ENCODE peak calls at places on chromosomes 16 and 17, in eight cellular contexts. One of them, this sample, is unnamed. For H3K36me3, the result is how much of the 10 kb centered on the place peaks cover.

GRCh38 chr17:1074886-1075665 is 78.1 kb downstream of the TIMM22 start:
- DNase-seq in fibroblast of lung: no peak
- DNase-seq in psoas muscle: peak
- DNase-seq in GM23338: no peak
- DNase-seq in DND-41: no peak
- DNase-seq in cardiac muscle cell: no peak
- DNase-seq in brain microvascular endothelial cell: no peak
- DNase-seq in upper lobe of right lung: no peak
- DNase-seq in this sample: no peak

GRCh38 chr16:52976539-52977167 is 76.0 kb downstream of the CHD9NB start:
- DNase-seq in cardiac muscle cell: peak
- DNase-seq in DND-41: no peak
- DNase-seq in upper lobe of right lung: no peak
- DNase-seq in GM23338: peak
- DNase-seq in brain microvascular endothelial cell: peak
- DNase-seq in psoas muscle: no peak
- DNase-seq in fibroblast of lung: peak
- DNase-seq in this sample: no peak

GRCh38 chr17:81339502-81340296 is 44.6 kb upstream of the SLC38A10 start:
- DNase-seq in psoas muscle: no peak
- DNase-seq in DND-41: no peak
- DNase-seq in upper lobe of right lung: peak
- DNase-seq in brain microvascular endothelial cell: no peak
- DNase-seq in fibroblast of lung: no peak
- DNase-seq in GM23338: no peak
- DNase-seq in cardiac muscle cell: no peak
- DNase-seq in this sample: no peak

GRCh38 chr16:23124315-23124714 is 24.9 kb downstream of the USP31 start:
- DNase-seq in cardiac muscle cell: peak
- DNase-seq in upper lobe of right lung: no peak
- DNase-seq in brain microvascular endothelial cell: peak
- DNase-seq in fibroblast of lung: peak
- DNase-seq in DND-41: no peak
- DNase-seq in GM23338: no peak
- DNase-seq in psoas muscle: peak
- DNase-seq in this sample: no peak

GRCh38 chr17:30352247-30352814 is 18.5 kb upstream of the TMIGD1 start:
- DNase-seq in brain microvascular endothelial cell: no peak
- DNase-seq in cardiac muscle cell: no peak
- DNase-seq in fibroblast of lung: no peak
- DNase-seq in DND-41: no peak
- DNase-seq in upper lobe of right lung: no peak
- DNase-seq in GM23338: no peak
- DNase-seq in psoas muscle: no peak
- DNase-seq in this sample: no peak

GRCh38 chr17:28985950-28986713 is 19.7 kb downstream of the SEZ6 start:
- DNase-seq in upper lobe of right lung: no peak
- DNase-seq in fibroblast of lung: no peak
- DNase-seq in DND-41: no peak
- DNase-seq in GM23338: peak
- DNase-seq in psoas muscle: no peak
- DNase-seq in brain microvascular endothelial cell: no peak
- DNase-seq in cardiac muscle cell: no peak
- DNase-seq in this sample: no peak

GRCh38 chr16:27767971-27768591 is 218.1 kb downstream of the KATNIP start:
- DNase-seq in DND-41: no peak
- DNase-seq in psoas muscle: no peak
- DNase-seq in GM23338: no peak
- DNase-seq in upper lobe of right lung: peak
- DNase-seq in fibroblast of lung: no peak
- DNase-seq in brain microvascular endothelial cell: no peak
- DNase-seq in cardiac muscle cell: no peak
- DNase-seq in this sample: no peak

GRCh38 chr17:45372325-45372869 is 55.6 kb upstream of the MAP3K14 start:
- DNase-seq in brain microvascular endothelial cell: peak
- DNase-seq in fibroblast of lung: no peak
- DNase-seq in upper lobe of right lung: peak
- DNase-seq in DND-41: no peak
- DNase-seq in GM23338: no peak
- DNase-seq in psoas muscle: no peak
- DNase-seq in cardiac muscle cell: peak
- DNase-seq in this sample: peak

GRCh38 chr17:40311575-40311974 is 2.6 kb downstream of the RARA start:
- DNase-seq in GM23338: no peak
- DNase-seq in cardiac muscle cell: no peak
- DNase-seq in brain microvascular endothelial cell: no peak
- DNase-seq in DND-41: no peak
- DNase-seq in upper lobe of right lung: peak
- DNase-seq in fibroblast of lung: no peak
- DNase-seq in psoas muscle: peak
- DNase-seq in this sample: no peak

GRCh38 chr17:57940653-57941329 is 14.4 kb downstream of the CUEDC1 start:
- DNase-seq in GM23338: no peak
- DNase-seq in fibroblast of lung: no peak
- DNase-seq in cardiac muscle cell: no peak
- DNase-seq in brain microvascular endothelial cell: no peak
- DNase-seq in psoas muscle: peak
- DNase-seq in upper lobe of right lung: no peak
- DNase-seq in DND-41: no peak
- DNase-seq in this sample: no peak

GRCh38 chr17:57938061-57938502 is 17.1 kb downstream of the CUEDC1 start:
- DNase-seq in DND-41: no peak
- DNase-seq in brain microvascular endothelial cell: no peak
- DNase-seq in upper lobe of right lung: no peak
- DNase-seq in psoas muscle: no peak
- DNase-seq in GM23338: no peak
- DNase-seq in cardiac muscle cell: no peak
- DNase-seq in fibroblast of lung: no peak
- DNase-seq in this sample: no peak

GRCh38 chr17:57939797-57940196 is 15.4 kb downstream of the CUEDC1 start:
- DNase-seq in brain microvascular endothelial cell: no peak
- DNase-seq in cardiac muscle cell: no peak
- DNase-seq in DND-41: peak
- DNase-seq in fibroblast of lung: no peak
- DNase-seq in psoas muscle: no peak
- DNase-seq in GM23338: no peak
- DNase-seq in upper lobe of right lung: peak
- DNase-seq in this sample: no peak

GRCh38 chr17:57941384-57942370 is 13.5 kb downstream of the CUEDC1 start:
- DNase-seq in GM23338: no peak
- DNase-seq in brain microvascular endothelial cell: no peak
- DNase-seq in psoas muscle: no peak
- DNase-seq in DND-41: no peak
- DNase-seq in fibroblast of lung: no peak
- DNase-seq in upper lobe of right lung: no peak
- DNase-seq in cardiac muscle cell: no peak
- DNase-seq in this sample: no peak

GRCh38 chr17:57940217-57940616 is 15.0 kb downstream of the CUEDC1 start:
- DNase-seq in brain microvascular endothelial cell: no peak
- DNase-seq in DND-41: no peak
- DNase-seq in fibroblast of lung: no peak
- DNase-seq in GM23338: peak
- DNase-seq in upper lobe of right lung: no peak
- DNase-seq in psoas muscle: no peak
- DNase-seq in cardiac muscle cell: no peak
- DNase-seq in this sample: no peak
- H3K27ac ChIP-seq in brain microvascular endothelial cell: no peak
- H3K27ac ChIP-seq in DND-41: peak
- H3K27ac ChIP-seq in fibroblast of lung: no peak
- H3K27ac ChIP-seq in GM23338: no peak
- H3K27ac ChIP-seq in upper lobe of right lung: no peak
- H3K27ac ChIP-seq in psoas muscle: peak
- H3K27ac ChIP-seq in cardiac muscle cell: no peak
- H3K27ac ChIP-seq in this sample: no peak

DNA sequence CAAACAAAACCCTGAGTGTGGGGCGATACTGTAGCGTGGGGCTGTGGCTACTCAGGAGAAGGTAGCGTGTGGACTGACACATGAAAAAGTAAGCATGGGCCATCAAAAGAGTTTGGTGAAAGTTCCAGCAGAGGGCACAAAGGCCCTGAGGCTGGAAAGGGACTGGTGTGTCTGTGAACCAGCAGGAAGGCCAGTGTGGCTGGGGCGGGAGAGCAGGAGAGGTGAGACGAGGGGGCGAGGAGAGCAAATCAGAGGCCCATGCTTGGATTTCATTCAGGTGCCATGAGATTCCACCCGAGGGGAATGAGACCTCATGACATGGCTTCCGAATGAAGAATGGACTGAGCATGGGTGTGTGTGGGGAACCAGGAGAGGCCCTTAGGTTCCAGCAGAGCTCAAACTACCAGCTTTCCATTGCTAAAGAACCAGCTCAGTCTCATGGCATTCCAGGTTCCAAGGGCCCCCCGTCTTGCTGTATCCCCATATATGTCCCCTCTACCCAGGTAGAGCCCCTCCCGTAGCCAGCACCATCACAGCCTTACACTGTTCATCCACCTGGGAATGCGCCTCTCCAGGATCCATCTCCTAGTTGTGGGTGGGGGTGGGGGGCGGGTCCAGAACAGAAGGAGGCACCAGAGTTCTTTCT is 31.1 kb downstream of the TRPV2 start:
- DNase-seq in upper lobe of right lung: no peak
- DNase-seq in DND-41: no peak
- DNase-seq in GM23338: peak
- DNase-seq in fibroblast of lung: no peak
- DNase-seq in psoas muscle: no peak
- DNase-seq in brain microvascular endothelial cell: no peak
- DNase-seq in cardiac muscle cell: no peak
- DNase-seq in this sample: no peak
- H3K36me3 ChIP-seq in upper lobe of right lung: half or more
- H3K36me3 ChIP-seq in DND-41: half or more
- H3K36me3 ChIP-seq in GM23338: under half
- H3K36me3 ChIP-seq in fibroblast of lung: under half
- H3K36me3 ChIP-seq in psoas muscle: under half
- H3K36me3 ChIP-seq in brain microvascular endothelial cell: half or more
- H3K36me3 ChIP-seq in cardiac muscle cell: under half
- H3K36me3 ChIP-seq in this sample: under half

DNA sequence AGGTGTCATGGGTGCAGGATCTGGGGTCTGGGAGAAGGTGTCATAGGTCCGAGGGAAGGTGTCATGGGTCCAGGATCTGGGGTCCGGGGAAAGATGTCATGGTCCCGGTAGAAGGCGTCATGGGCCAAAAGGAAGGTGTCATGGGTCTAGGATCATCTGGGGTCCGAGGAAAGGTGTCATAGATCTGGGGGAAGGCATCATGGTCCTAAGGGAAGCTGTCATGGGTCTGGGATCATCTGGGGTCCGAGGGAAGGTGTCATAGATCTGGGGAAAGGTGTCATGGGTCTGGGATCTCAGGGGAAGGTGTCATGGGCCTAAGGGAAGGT is 972 bp downstream of the RAB40C start:
- DNase-seq in DND-41: no peak
- DNase-seq in fibroblast of lung: no peak
- DNase-seq in upper lobe of right lung: no peak
- DNase-seq in cardiac muscle cell: no peak
- DNase-seq in GM23338: no peak
- DNase-seq in psoas muscle: no peak
- DNase-seq in brain microvascular endothelial cell: no peak
- DNase-seq in this sample: no peak
- H3K27ac ChIP-seq in DND-41: peak
- H3K27ac ChIP-seq in fibroblast of lung: peak
- H3K27ac ChIP-seq in upper lobe of right lung: peak
- H3K27ac ChIP-seq in cardiac muscle cell: no peak
- H3K27ac ChIP-seq in GM23338: no peak
- H3K27ac ChIP-seq in psoas muscle: peak
- H3K27ac ChIP-seq in brain microvascular endothelial cell: no peak
- H3K27ac ChIP-seq in this sample: peak

DNA sequence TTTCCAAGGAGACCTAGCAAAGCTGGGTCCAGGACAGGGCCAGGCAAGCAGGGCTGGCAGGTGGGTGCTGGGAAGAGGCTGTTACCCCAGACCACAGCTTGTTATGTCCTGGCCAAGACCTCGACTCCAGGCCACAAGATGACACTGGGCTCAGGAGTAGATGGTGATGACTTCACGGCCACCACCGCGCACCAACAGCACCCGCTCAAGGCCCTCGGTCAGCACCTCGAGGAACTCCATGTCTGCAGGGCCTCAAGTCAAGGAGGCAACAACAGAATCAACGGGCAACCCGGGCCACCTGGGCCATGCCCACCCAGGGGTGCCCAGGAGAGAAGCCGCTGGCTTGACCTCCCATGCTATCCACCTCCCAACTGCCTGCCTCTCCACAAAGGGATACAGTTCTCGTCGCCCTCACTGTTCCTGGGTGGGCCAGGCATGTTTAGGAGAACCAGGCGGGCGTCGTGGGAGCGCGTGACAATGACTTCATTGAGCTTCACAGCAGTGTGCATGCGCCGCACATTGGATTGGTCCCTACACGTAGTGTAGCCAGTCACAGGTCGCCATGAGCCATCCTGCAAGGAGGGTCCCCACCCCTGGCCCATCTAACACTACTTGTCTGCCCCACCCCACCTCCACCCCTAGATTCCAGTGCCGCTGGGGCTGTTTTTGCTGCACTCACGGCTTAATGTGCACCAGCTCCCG is 921 bp upstream of the LCAT start:
- DNase-seq in cardiac muscle cell: no peak
- DNase-seq in fibroblast of lung: no peak
- DNase-seq in psoas muscle: peak
- DNase-seq in upper lobe of right lung: no peak
- DNase-seq in brain microvascular endothelial cell: no peak
- DNase-seq in DND-41: no peak
- DNase-seq in GM23338: no peak
- DNase-seq in this sample: no peak
- H3K36me3 ChIP-seq in cardiac muscle cell: under half
- H3K36me3 ChIP-seq in fibroblast of lung: half or more
- H3K36me3 ChIP-seq in psoas muscle: under half
- H3K36me3 ChIP-seq in upper lobe of right lung: half or more
- H3K36me3 ChIP-seq in brain microvascular endothelial cell: half or more
- H3K36me3 ChIP-seq in DND-41: half or more
- H3K36me3 ChIP-seq in GM23338: under half
- H3K36me3 ChIP-seq in this sample: under half